ENCODE peak calls at places on chromosomes 1 and 21, in five cellular contexts. Q is A549, B is HepG2, F is K562, I is GM12878. G is an unnamed sample.

GRCh38 chr1:231020139-231020601 is 19.9 kb downstream of the FAM89A start:
- DNase-seq in Q (no peak), B (no peak), F (no peak), I (no peak), G (no peak)

GRCh38 chr1:7069888-7070287 is 284.6 kb downstream of the CAMTA1 start:
- DNase-seq in Q (no peak), B (no peak), F (no peak), I (no peak), G (peak)

GRCh38 chr21:34705032-34705431 is 36.2 kb downstream of the CLIC6 start:
- DNase-seq in Q (no peak), B (no peak), F (no peak), I (no peak), G (no peak)

GRCh38 chr1:30522031-30523004 is 201.1 kb downstream of the MATN1 start:
- DNase-seq in Q (no peak), B (no peak), F (no peak), I (no peak), G (no peak)

GRCh38 chr1:87953732-87954344 is 625.2 kb downstream of the LMO4 start:
- DNase-seq in Q (peak), B (peak), F (peak), I (no peak), G (peak)

GRCh38 chr1:115656461-115657077 is 14.8 kb downstream of the VANGL1 start:
- DNase-seq in Q (no peak), B (no peak), F (no peak), I (no peak), G (no peak)

GRCh38 chr21:34915364-34915834 is 133.7 kb downstream of the RUNX1 start:
- DNase-seq in Q (no peak), B (no peak), F (no peak), I (no peak), G (no peak)

GRCh38 chr1:32240140-32240951 is 6.7 kb upstream of the FAM167B start:
- DNase-seq in Q (peak), B (no peak), F (no peak), I (no peak), G (peak)

GRCh38 chr1:37085393-37085792 is 51.1 kb upstream of the GRIK3 start:
- DNase-seq in Q (peak), B (peak), F (peak), I (no peak), G (no peak)

DNA sequence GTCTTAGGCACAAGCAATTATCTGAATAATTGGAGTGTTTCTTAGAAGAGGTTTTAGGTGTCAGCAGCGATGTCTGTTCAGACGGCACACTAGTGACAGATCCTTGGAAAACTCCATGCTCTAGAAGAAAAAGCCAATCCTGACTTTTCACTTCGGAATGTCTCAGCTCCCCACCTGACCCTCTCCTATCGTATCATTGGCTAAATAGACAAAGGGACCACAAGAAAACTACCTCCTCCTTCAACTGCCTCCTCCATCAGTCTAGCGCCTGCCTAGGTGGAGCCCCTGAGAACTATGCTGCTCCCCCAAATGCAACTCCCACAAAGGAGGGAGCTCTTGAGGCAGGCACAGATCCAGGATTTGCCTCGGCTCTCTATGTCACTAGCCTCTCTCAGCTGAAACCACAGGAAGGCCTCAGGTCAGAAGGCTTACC is 148.4 kb downstream of the TOMM20 start:
- DNase-seq in Q (no peak), B (no peak), F (no peak), I (no peak), G (no peak)
- H3K4me2 ChIP-seq in Q (peak), B (peak), F (no peak), I (peak), G (peak)

DNA sequence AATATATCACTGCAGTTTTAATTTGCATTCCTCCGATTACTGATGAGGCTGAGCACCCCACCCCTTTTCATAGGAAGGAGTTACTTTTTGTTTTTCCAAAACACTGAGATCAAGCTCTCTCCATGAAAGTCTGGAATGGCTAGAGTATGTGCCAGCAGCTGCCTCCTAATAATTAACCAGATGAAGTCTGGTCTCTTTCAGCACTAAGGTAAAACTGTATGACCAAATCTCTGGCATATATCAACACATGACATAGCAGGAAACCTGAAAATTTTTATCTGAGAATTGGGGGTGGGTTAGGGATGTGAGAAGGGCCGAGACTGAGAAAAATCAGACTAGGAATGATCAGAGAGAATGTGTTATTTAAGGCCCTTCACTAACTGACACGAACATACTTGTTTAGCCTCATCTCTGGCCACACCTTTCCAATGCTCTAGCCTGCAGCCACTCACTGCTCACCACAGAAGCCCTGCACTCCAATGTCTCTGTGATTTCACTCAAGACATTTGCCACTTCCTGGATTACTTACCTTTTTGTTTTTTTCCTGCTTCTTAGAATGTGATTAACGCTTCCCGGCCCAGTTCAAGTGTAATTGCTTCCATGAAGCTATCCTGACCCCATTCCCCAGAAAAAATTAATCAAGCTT is 34.7 kb downstream of the WASF2 start:
- DNase-seq in Q (peak), B (no peak), F (no peak), I (no peak), G (no peak)
- TF ChIP-seq MYC in Q (no peak), B (no peak), F (no peak), I (no peak), G (no peak)

DNA sequence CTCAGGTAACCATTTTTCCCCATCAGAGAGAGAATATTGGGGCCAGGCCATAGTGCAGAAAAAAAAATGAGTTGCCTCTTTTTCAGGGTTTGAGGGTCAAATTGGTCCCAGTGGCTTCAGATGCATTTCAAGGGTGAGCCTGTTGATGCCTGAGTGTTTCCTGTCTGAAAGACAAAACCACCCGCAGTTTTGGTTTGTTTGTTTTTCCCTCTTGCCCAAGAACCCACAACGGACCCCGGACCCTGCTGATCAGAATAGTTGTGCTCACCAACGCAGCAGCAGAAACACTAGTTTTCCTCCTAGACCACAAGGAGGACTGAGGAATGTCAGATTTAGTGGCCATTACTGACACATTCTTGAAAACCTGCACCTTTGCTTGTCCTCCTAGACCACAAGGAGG is 1433.1 kb downstream of the PLA2G4A start:
- DNase-seq in Q (no peak), B (peak), F (no peak), I (no peak), G (no peak)
- H3K4me2 ChIP-seq in Q (no peak), B (no peak), F (no peak), I (no peak), G (no peak)

GRCh38 chr1:185499986-185500626 is 183.1 kb upstream of the IVNS1ABP start:
- DNase-seq in Q (no peak), B (no peak), F (no peak), I (no peak), G (peak)
- TF ChIP-seq MYC in Q (no peak), B (no peak), F (no peak), I (no peak), G (no peak)

GRCh38 chr1:35192056-35192852 is 691 bp downstream of the SFPQ start:
- DNase-seq in Q (peak), B (peak), F (peak), I (no peak), G (peak)
- H3K4me2 ChIP-seq in Q (peak), B (peak), F (peak), I (no peak), G (no peak)

GRCh38 chr1:61341426-61341825 is 259.1 kb downstream of the NFIA start:
- DNase-seq in Q (no peak), B (no peak), F (no peak), I (no peak), G (no peak)
- TF ChIP-seq MYC in Q (no peak), B (no peak), F (no peak), I (no peak), G (no peak)